ENCODE peak calls at places on chromosomes 1 and 21, in four cellular contexts. A is A549, X is Peyer's patch, J is astrocyte of the spinal cord. W is an unnamed sample.

GRCh38 chr1:223832637-223832943 is 13.2 kb downstream of the TP53BP2 start:
- DNase-seq in A (no peak), X (no peak), J (no peak), W (no peak)

GRCh38 chr1:66266350-66266749 is 267.6 kb upstream of the SGIP1 start:
- DNase-seq in A (no peak), X (no peak), J (no peak), W (no peak)

GRCh38 chr1:79074975-79075374 is 68.4 kb upstream of the ADGRL4 start:
- DNase-seq in A (no peak), X (no peak), J (no peak), W (no peak)

GRCh38 chr1:86928819-86929218 is 14.4 kb downstream of the HS2ST1 start:
- DNase-seq in A (no peak), X (no peak), J (no peak), W (no peak)

GRCh38 chr1:199758626-199759255 is 268.8 kb upstream of the NR5A2 start:
- DNase-seq in A (peak; percentile 18), X (no peak), J (no peak), W (no peak)

GRCh38 chr1:26161408-26162219 is 2.7 kb downstream of the FAM110D start:
- DNase-seq in A (peak; percentile 26), X (no peak), J (peak; percentile 33), W (peak; percentile 66)

GRCh38 chr21:17461014-17461413 is 51.8 kb upstream of the CXADR start:
- DNase-seq in A (peak; percentile 14), X (no peak), J (peak; percentile 81), W (no peak)

GRCh38 chr21:31557956-31558838 is 101.3 kb upstream of the SOD1 start:
- DNase-seq in A (no peak), X (no peak), J (peak; percentile 28), W (peak; percentile 33)

GRCh38 chr1:192793983-192794767 is 14.7 kb upstream of the RGS2 start:
- DNase-seq in A (no peak), X (no peak), J (no peak), W (no peak)

GRCh38 chr1:63068626-63069025 is 253.7 kb upstream of the FOXD3 start:
- DNase-seq in A (no peak), X (no peak), J (no peak), W (no peak)

GRCh38 chr1:63064135-63064534 is 258.2 kb upstream of the FOXD3 start:
- DNase-seq in A (no peak), X (no peak), J (no peak), W (no peak)

GRCh38 chr1:63069214-63069613 is 253.2 kb upstream of the FOXD3 start:
- DNase-seq in A (no peak), X (no peak), J (no peak), W (no peak)

DNA sequence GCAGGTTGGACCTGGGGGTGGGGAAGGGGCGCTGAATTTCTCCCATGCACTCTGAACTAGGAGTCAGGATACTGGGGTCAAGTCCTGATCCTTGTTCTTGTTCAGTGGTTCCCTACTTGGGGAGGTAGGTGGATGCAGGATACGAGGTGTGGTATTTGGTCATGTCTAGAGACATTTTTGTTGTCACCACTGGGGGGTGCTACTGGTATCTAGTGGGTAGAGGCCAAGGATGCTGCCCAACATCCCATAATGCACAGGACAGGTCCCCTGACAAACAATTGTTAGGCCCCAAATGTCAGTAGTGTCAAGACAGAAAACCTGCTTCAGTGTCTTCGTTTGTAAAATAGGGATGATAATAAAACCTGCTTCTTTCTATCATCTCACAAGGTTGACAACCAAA is 259.0 kb upstream of the FOXD3 start:
- DNase-seq in A (no peak), X (no peak), J (no peak), W (peak; percentile 14)
- TF ChIP-seq CTCF in A (no peak), X (no peak), J (no peak), W (peak; percentile 26)

GRCh38 chr21:45256021-45256911 is 31.4 kb downstream of the POFUT2 start:
- DNase-seq in A (no peak), X (no peak), J (no peak), W (no peak)

GRCh38 chr21:45253633-45254556 is 33.8 kb downstream of the POFUT2 start:
- DNase-seq in A (no peak), X (no peak), J (no peak), W (no peak)

GRCh38 chr21:45256912-45257672 is 30.6 kb downstream of the POFUT2 start:
- DNase-seq in A (no peak), X (no peak), J (no peak), W (no peak)

GRCh38 chr21:45254557-45254930 is 33.2 kb downstream of the POFUT2 start:
- DNase-seq in A (no peak), X (no peak), J (no peak), W (no peak)

DNA sequence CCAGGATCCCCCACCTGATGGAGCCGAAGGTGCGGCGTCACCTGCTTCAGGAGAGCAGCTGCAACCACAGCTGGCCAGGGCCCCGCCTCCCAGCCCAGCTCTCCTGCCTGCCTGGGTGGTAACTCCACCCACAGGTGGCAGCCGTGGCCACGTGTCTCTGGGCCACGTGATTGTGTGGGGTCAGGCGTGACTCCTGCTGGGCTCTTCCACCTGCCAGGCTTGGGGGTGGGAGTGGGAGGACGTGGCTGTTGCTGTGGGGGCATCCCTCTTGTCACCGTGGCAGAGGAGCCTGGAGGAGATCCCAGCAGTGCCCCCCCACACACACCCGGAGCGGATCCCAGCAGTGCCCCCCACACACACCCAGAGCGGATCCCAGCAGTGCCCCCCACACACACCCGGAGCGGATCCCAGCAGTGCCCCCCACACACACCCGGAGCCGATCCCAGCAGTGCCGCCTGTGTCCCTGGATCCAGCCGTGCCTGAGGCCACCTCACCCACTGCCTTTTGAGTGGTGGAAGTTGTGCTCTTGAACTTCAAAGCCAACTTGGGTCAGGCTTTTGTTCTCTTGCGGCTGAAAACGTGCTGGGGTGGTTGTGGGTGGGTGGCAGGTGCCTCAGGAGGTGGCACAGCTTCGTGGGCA is 32.2 kb downstream of the POFUT2 start:
- DNase-seq in A (no peak), X (peak; percentile 76), J (no peak), W (peak; percentile 28)
- TF ChIP-seq CTCF in A (no peak), X (no peak), J (no peak), W (no peak)

GRCh38 chr1:185499986-185500626 is 183.1 kb upstream of the IVNS1ABP start:
- DNase-seq in A (no peak), X (no peak), J (peak; percentile 96), W (no peak)

GRCh38 chr1:185495898-185496297 is 178.9 kb upstream of the IVNS1ABP start:
- DNase-seq in A (no peak), X (no peak), J (no peak), W (no peak)

GRCh38 chr1:185501099-185501498 is 184.1 kb upstream of the IVNS1ABP start:
- DNase-seq in A (no peak), X (no peak), J (no peak), W (no peak)

GRCh38 chr1:185495017-185495416 is 178.0 kb upstream of the IVNS1ABP start:
- DNase-seq in A (no peak), X (no peak), J (no peak), W (no peak)

DNA sequence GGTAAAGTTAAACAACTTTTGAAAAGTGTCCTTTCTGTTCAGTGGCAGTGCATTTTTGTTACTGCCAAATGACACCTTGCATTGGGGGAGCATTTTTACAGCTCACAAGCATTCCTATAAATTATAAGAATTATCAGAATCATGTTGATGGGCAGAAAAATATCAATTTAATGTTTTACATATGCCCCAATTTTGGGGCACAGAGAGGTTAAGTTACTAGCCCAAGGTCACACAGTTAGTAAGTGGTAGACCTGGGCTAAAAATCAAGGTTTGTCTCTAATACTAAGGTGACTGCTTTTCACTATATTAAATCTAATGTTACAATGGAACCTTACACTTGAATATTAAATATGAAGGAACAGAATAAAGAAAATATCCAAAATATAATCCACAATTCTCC is 180.1 kb upstream of the IVNS1ABP start:
- DNase-seq in A (no peak), X (no peak), J (no peak), W (no peak)
- TF ChIP-seq CTCF in A (no peak), X (no peak), J (no peak), W (no peak)

GRCh38 chr1:205118810-205119209 is 3.0 kb downstream of the RBBP5 start:
- DNase-seq in A (no peak), X (no peak), J (no peak), W (no peak)

GRCh38 chr1:205121660-205122488 is at the start of gene RBBP5:
- DNase-seq in A (peak; percentile 98), X (peak; percentile 98), J (peak; percentile 99), W (peak; percentile 98)

GRCh38 chr1:205124726-205125125 is 2.9 kb upstream of the RBBP5 start:
- DNase-seq in A (no peak), X (no peak), J (no peak), W (no peak)

GRCh38 chr1:205127646-205128045 is 5.9 kb upstream of the RBBP5 start:
- DNase-seq in A (no peak), X (no peak), J (no peak), W (no peak)

DNA sequence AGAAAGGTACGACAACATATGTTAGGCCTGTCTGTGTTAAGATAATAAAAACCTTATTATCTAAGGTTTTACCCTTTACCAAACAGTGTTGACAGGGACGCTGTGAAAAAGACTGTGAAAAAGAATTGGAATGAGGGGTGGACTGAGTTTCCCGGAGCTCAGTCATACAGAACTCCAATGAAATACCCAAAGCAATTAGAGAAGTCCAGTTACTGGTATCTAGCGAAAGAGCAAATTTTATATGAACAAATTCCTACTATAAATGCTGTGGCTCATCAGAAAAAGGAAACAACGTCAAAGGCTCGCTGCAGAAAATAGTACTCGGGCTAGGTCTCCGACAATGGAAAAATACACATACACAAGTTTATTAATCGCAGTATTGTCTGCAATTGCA is 708 bp upstream of the RBBP5 start:
- DNase-seq in A (no peak), X (no peak), J (no peak), W (no peak)
- TF ChIP-seq CTCF in A (peak; percentile 25), X (no peak), J (no peak), W (no peak)

GRCh38 chr1:155740995-155741394 is 52.1 kb downstream of the DAP3 start:
- DNase-seq in A (no peak), X (peak; percentile 19), J (no peak), W (no peak)

GRCh38 chr1:155744711-155745283 is 55.9 kb downstream of the DAP3 start:
- DNase-seq in A (no peak), X (peak; percentile 34), J (no peak), W (no peak)

GRCh38 chr1:155741908-155742307 is 53.0 kb downstream of the DAP3 start:
- DNase-seq in A (no peak), X (peak; percentile 21), J (no peak), W (no peak)
- TF ChIP-seq CTCF in A (no peak), X (no peak), J (no peak), W (no peak)

GRCh38 chr21:44800103-44800502 is 1.5 kb downstream of the UBE2G2 start:
- DNase-seq in A (no peak), X (peak; percentile 63), J (peak; percentile 42), W (no peak)
- TF ChIP-seq CTCF in A (peak; percentile 21), X (peak; percentile 50), J (peak; percentile 49), W (no peak)

GRCh38 chr1:241499910-241500309 is 19.6 kb downstream of the FH start:
- DNase-seq in A (peak; percentile 24), X (no peak), J (peak; percentile 47), W (peak; percentile 28)
- TF ChIP-seq CTCF in A (peak; percentile 72), X (peak; percentile 39), J (peak; percentile 56), W (no peak)